ENCODE peak calls at places on chromosomes 3 and 15, in four cellular contexts. Z is upper lobe of right lung, E is A549, B is psoas muscle. M is an unnamed sample.

GRCh38 chr3:55329849-55330248 is 157.3 kb downstream of the WNT5A start:
- DNase-seq in Z (no peak), E (no peak), B (no peak), M (peak)

GRCh38 chr15:81069356-81069755 is 64.7 kb upstream of the CFAP161 start:
- DNase-seq in Z (no peak), E (no peak), B (no peak), M (no peak)

GRCh38 chr15:96431787-96432186 is 101.3 kb downstream of the NR2F2 start:
- DNase-seq in Z (no peak), E (no peak), B (no peak), M (no peak)

GRCh38 chr3:141334627-141335250 is 33.6 kb upstream of the ZBTB38 start:
- DNase-seq in Z (no peak), E (no peak), B (no peak), M (no peak)

GRCh38 chr15:75161788-75162414 is 39.8 kb upstream of the C15orf39 start:
- DNase-seq in Z (peak), E (no peak), B (peak), M (no peak)

GRCh38 chr3:24128195-24129005 is 183.3 kb downstream of the NR1D2 start:
- DNase-seq in Z (no peak), E (no peak), B (no peak), M (peak)

GRCh38 chr15:55108858-55109518 is 87.8 kb downstream of the RSL24D1 start:
- DNase-seq in Z (peak), E (peak), B (peak), M (peak)

GRCh38 chr3:97680210-97680609 is 84.3 kb upstream of the ARL6 start:
- DNase-seq in Z (no peak), E (no peak), B (no peak), M (no peak)

GRCh38 chr15:37246856-37247255 is 146.5 kb upstream of the MEIS2 start:
- DNase-seq in Z (no peak), E (no peak), B (no peak), M (no peak)

GRCh38 chr3:46936733-46937250 is 39.8 kb downstream of the CCDC12 start:
- DNase-seq in Z (no peak), E (no peak), B (no peak), M (no peak)

GRCh38 chr3:79018671-79019136 is 749.1 kb downstream of the ROBO1 start:
- DNase-seq in Z (peak), E (peak), B (peak), M (peak)

GRCh38 chr3:81621277-81621676 is 140.2 kb downstream of the GBE1 start:
- DNase-seq in Z (no peak), E (no peak), B (no peak), M (no peak)

GRCh38 chr3:123392871-123393620 is 55.8 kb downstream of the ADCY5 start:
- DNase-seq in Z (no peak), E (no peak), B (no peak), M (no peak)

GRCh38 chr3:123388811-123389210 is 60.1 kb downstream of the ADCY5 start:
- DNase-seq in Z (no peak), E (no peak), B (no peak), M (no peak)

GRCh38 chr3:123389338-123389910 is 59.5 kb downstream of the ADCY5 start:
- DNase-seq in Z (no peak), E (no peak), B (no peak), M (no peak)

GRCh38 chr3:123392368-123392767 is 56.5 kb downstream of the ADCY5 start:
- DNase-seq in Z (no peak), E (no peak), B (no peak), M (no peak)

DNA sequence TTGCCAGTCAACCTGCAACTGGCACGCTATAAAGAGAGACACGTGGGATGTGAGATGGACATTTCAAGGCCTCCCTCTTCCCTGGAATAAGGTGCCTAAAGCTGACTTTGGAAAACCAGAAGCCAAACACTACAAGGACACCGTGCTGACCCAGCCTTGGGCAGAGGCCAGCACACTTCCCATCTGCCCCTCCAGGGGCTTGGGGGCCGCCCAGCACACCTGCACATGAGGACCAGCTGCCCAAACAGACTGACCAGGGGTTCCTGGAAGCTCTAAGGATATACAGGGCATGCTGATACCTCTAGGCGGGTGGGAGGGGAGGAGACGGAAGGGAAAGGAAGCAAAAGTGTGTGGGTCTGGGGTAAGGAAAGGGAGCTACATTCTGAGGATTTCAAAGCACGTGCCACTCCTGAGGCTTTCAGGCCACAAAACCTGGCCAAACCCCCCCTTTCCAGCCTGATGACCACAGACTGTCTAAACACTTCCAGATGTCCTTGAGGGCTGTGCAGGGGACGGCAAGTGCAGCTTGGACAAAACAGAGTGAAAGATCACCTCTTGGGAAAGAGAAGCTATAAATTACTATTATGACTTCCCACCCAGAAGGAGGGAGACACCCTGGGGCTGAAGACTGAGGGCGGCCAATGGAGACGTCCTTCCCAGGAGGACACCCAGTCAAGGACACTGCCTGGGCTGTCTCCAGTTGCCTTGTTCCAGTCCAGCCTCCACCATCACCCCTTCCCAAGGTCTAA is 57.9 kb downstream of the ADCY5 start:
- DNase-seq in Z (no peak), E (no peak), B (peak), M (no peak)
- H3K27ac ChIP-seq in Z (no peak), E (no peak), B (no peak), M (no peak)

GRCh38 chr3:119831022-119831421 is 49.1 kb downstream of the NR1I2 start:
- DNase-seq in Z (no peak), E (no peak), B (no peak), M (no peak)
- TF ChIP-seq CTCF in Z (peak), E (peak), B (no peak), M (no peak)

DNA sequence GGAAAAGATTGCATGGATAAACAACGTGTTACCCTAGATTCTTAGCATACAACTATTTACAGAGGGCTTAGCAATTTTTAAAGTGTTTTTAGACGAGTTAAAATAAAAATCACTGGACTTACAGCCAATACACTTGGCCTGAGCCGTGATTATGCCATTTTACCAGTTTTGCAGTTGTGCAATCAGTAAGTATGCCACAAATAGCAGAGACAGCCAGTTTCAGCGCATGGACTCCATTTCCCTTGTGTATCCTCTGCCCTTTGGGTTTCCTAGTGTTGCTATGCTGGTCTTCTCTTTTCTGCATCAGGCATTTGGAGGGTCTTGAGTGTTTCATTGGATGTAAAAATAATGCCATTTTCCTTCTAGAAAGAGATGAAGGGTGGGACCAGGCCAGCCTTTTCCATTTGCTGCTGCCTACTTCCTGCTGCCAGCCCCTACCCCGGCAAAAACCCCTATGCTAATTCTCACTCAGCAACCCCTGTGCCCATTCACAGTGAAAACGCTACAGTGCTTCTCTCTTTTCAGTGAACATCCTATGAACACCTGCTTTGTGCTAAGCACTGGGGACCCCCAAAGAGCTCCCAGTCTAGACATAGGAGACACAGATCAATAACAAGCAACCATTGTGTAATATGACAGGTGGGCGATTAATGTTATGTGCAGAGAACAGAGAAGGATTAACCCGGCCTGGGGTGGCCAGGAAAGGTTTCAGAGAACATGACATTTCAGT is 199.2 kb upstream of the NR2E3 start:
- DNase-seq in Z (no peak), E (no peak), B (no peak), M (no peak)
- H3K27ac ChIP-seq in Z (no peak), E (no peak), B (no peak), M (no peak)

DNA sequence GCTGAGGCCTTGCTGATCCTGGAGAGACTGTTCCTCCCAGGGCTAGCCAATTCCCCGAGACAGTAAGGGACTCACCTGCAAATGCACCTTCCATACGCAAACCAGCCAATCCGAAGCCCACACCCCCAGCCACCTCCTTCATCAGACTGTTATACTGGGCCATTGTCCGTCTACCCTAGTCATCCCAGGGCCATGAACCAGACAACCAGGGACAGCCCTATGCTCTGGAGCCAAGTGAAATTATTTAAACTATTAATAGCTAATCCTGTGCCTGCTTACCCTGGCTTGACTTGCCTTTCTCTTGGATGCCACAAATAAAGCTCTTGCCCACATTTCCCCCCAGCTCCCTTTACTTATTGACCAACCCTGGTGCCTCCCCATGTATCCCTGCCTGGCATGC is 4.0 kb upstream of the CHRNB4 start:
- DNase-seq in Z (no peak), E (no peak), B (no peak), M (no peak)
- TF ChIP-seq CTCF in Z (no peak), E (no peak), B (no peak), M (no peak)

DNA sequence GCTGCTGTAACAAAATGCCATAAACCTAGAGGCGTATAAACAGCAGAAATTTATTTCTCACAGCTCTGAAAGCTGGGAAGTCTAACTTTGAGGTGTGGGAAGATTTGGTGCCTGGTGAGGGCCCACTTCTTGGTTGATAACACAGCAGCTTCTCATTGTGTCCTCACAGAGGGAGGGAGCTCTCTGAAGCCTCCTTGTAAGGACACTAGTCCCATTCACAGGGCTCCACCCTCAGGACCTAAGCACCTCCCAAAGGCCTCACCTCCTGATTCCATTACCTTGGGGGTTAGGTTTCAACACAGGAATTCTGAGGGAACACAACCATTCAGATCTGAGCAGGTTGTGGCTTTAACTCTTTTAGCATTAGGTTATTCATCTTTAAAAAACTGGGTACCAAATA is 380.3 kb upstream of the ATP10A start:
- DNase-seq in Z (no peak), E (no peak), B (no peak), M (no peak)
- H3K27ac ChIP-seq in Z (no peak), E (no peak), B (no peak), M (no peak)

GRCh38 chr15:47963265-47963664 is 157.5 kb upstream of the SLC24A5 start:
- DNase-seq in Z (no peak), E (no peak), B (no peak), M (no peak)
- TF ChIP-seq CTCF in Z (no peak), E (no peak), B (no peak), M (no peak)

DNA sequence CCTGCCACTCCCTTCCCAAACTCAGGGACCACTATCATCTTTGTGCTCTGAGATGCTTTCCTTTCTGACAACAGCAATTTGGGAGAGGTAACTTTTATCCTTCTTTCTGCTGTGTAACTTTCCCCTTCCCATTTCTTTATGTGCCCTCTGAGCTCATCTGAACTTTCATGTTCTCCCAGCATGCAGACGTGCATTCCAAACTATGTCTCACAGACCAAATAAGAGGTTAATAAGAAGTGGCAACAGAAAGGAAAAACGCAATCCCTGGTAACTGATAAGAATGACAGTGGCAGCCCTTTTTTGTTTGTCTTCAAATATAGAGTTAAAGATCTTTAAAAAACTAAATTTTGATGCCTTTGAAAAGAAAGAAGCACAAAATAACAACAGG is 533.4 kb downstream of the FOXP1 start:
- DNase-seq in Z (no peak), E (no peak), B (no peak), M (no peak)
- H3K27ac ChIP-seq in Z (peak), E (peak), B (peak), M (no peak)